ENCODE peak calls at places on chromosomes 11 and 22, in eight cellular contexts. K, T, P, L, Q, A, N and V are unnamed samples. For H3K9me3, the result is how much of the 10 kb centered on the place peaks cover.

GRCh38 chr22:20254975-20255946 is 12.9 kb downstream of the RTN4R start:
- DNase-seq in L (no peak), T (no peak), K (no peak), P (no peak), N (no peak), A (no peak), Q (no peak), V (no peak)

GRCh38 chr11:117199916-117200812 is 994 bp downstream of the TAGLN start:
- DNase-seq in L (no peak), P (no peak), A (peak), Q (peak), N (no peak), T (no peak), K (no peak), V (no peak)

GRCh38 chr11:25566298-25567200 is 765.4 kb upstream of the ANO3 start:
- DNase-seq in N (peak), P (no peak), K (no peak), T (no peak), Q (no peak), A (no peak), L (no peak), V (no peak)

GRCh38 chr11:108854366-108854765 is 189.5 kb downstream of the DDX10 start:
- DNase-seq in Q (no peak), P (no peak), N (no peak), L (peak), K (no peak), A (no peak), T (peak), V (no peak)

GRCh38 chr22:37079668-37080171 is 28.2 kb downstream of the KCTD17 start:
- DNase-seq in Q (no peak), P (no peak), K (no peak), T (no peak), L (no peak), A (peak), N (no peak), V (no peak)

GRCh38 chr22:22960307-22960706 is 72.7 kb downstream of the IGLL5 start:
- DNase-seq in A (no peak), Q (no peak), T (no peak), L (no peak), P (no peak), N (no peak), K (no peak), V (no peak)

GRCh38 chr11:67409261-67409666 is 5.4 kb downstream of the TBC1D10C start:
- DNase-seq in T (peak), A (peak), K (no peak), L (peak), N (no peak), Q (no peak), P (no peak), V (no peak)

GRCh38 chr11:28760676-28761390 is 652.6 kb downstream of the METTL15 start:
- DNase-seq in A (no peak), L (no peak), P (no peak), K (no peak), T (no peak), Q (peak), N (no peak), V (no peak)

GRCh38 chr22:29695129-29695926 is 24.5 kb upstream of the CABP7 start:
- DNase-seq in L (no peak), K (no peak), Q (no peak), A (no peak), N (no peak), P (peak), T (no peak), V (no peak)

GRCh38 chr11:69080361-69080973 is 31.7 kb downstream of the TPCN2 start:
- DNase-seq in T (no peak), N (no peak), K (no peak), P (no peak), Q (no peak), L (no peak), A (no peak), V (no peak)

GRCh38 chr22:45965565-45965962 is 11.4 kb downstream of the WNT7B start:
- DNase-seq in L (no peak), P (no peak), K (no peak), A (no peak), N (no peak), Q (no peak), T (no peak), V (no peak)

GRCh38 chr11:77473001-77473800 is 693 bp downstream of the PAK1 start:
- DNase-seq in K (peak), P (peak), L (peak), Q (peak), T (no peak), A (peak), N (peak), V (no peak)

GRCh38 chr11:45320366-45320765 is 34.2 kb upstream of the SYT13 start:
- DNase-seq in L (no peak), A (no peak), P (no peak), N (no peak), T (no peak), Q (no peak), K (no peak), V (no peak)

GRCh38 chr11:73875380-73875779 is 1.3 kb downstream of the COA4 start:
- DNase-seq in A (no peak), L (no peak), N (no peak), K (no peak), P (no peak), Q (no peak), T (no peak), V (no peak)

GRCh38 chr11:131691558-131692041 is 321.2 kb downstream of the NTM start:
- DNase-seq in P (no peak), K (peak), A (no peak), Q (peak), L (peak), T (no peak), N (peak), V (no peak)

GRCh38 chr11:3156282-3156660 is 8.8 kb downstream of the OSBPL5 start:
- DNase-seq in N (no peak), P (no peak), K (no peak), A (peak), T (no peak), Q (no peak), L (no peak), V (no peak)

GRCh38 chr11:120346233-120346632 is 10.0 kb downstream of the ARHGEF12 start:
- DNase-seq in K (no peak), P (no peak), Q (no peak), A (no peak), T (no peak), L (no peak), N (no peak), V (no peak)

GRCh38 chr11:115678942-115679341 is 174.7 kb upstream of the CADM1 start:
- DNase-seq in A (no peak), N (no peak), P (no peak), T (no peak), Q (peak), K (peak), L (no peak), V (no peak)

GRCh38 chr22:35842954-35843353 is 125.3 kb downstream of the APOL5 start:
- DNase-seq in L (peak), K (peak), P (no peak), Q (peak), T (peak), N (peak), A (no peak), V (no peak)

GRCh38 chr11:69129053-69129452 is 26.7 kb upstream of the SMIM38 start:
- DNase-seq in L (no peak), A (no peak), Q (no peak), N (no peak), P (no peak), K (no peak), T (no peak), V (no peak)

GRCh38 chr11:124285610-124286344 is 28.0 kb downstream of the OR8D1 start:
- DNase-seq in A (no peak), L (no peak), K (no peak), T (no peak), N (no peak), P (no peak), Q (no peak), V (peak)

GRCh38 chr11:62921573-62922188 is 518 bp upstream of the CHRM1 start:
- DNase-seq in N (no peak), L (no peak), A (no peak), T (no peak), Q (peak), K (peak), P (peak), V (no peak)

GRCh38 chr11:85946221-85946620 is 91.0 kb downstream of the CCDC83 start:
- DNase-seq in N (no peak), K (no peak), Q (no peak), A (no peak), T (no peak), P (no peak), L (no peak), V (no peak)

GRCh38 chr11:29018631-29019030 is 910.4 kb downstream of the METTL15 start:
- DNase-seq in A (no peak), N (no peak), Q (no peak), T (no peak), L (no peak), P (no peak), K (no peak), V (peak)

GRCh38 chr22:36743011-36743410 is 32.9 kb downstream of the IFT27 start:
- DNase-seq in T (no peak), L (no peak), P (no peak), Q (peak), K (no peak), A (no peak), N (peak), V (no peak)

GRCh38 chr11:36097219-36097650 is 153.4 kb downstream of the LDLRAD3 start:
- DNase-seq in P (no peak), A (no peak), L (no peak), K (no peak), Q (peak), N (no peak), T (no peak), V (no peak)

GRCh38 chr22:27331526-27332281 is 469.9 kb downstream of the MN1 start:
- DNase-seq in T (no peak), L (no peak), A (no peak), N (no peak), Q (peak), P (no peak), K (peak), V (no peak)
- TF ChIP-seq CTCF in T (peak), L (peak), A (no peak), N (peak), Q (peak), P (no peak), K (peak), V (peak)

GRCh38 chr11:608751-609354 is 6.9 kb downstream of the IRF7 start:
- DNase-seq in L (no peak), Q (no peak), T (no peak), N (no peak), K (no peak), A (peak), P (no peak), V (no peak)

GRCh38 chr11:609355-609811 is 6.4 kb downstream of the IRF7 start:
- DNase-seq in A (peak), K (no peak), Q (no peak), P (no peak), N (no peak), L (no peak), T (no peak), V (no peak)

GRCh38 chr11:607020-607780 is 8.6 kb downstream of the IRF7 start:
- DNase-seq in Q (no peak), N (no peak), T (no peak), A (peak), L (no peak), P (no peak), K (no peak), V (no peak)

GRCh38 chr11:606245-606644 is 9.5 kb downstream of the IRF7 start:
- DNase-seq in Q (no peak), P (peak), L (no peak), T (no peak), A (peak), K (no peak), N (peak), V (no peak)

DNA sequence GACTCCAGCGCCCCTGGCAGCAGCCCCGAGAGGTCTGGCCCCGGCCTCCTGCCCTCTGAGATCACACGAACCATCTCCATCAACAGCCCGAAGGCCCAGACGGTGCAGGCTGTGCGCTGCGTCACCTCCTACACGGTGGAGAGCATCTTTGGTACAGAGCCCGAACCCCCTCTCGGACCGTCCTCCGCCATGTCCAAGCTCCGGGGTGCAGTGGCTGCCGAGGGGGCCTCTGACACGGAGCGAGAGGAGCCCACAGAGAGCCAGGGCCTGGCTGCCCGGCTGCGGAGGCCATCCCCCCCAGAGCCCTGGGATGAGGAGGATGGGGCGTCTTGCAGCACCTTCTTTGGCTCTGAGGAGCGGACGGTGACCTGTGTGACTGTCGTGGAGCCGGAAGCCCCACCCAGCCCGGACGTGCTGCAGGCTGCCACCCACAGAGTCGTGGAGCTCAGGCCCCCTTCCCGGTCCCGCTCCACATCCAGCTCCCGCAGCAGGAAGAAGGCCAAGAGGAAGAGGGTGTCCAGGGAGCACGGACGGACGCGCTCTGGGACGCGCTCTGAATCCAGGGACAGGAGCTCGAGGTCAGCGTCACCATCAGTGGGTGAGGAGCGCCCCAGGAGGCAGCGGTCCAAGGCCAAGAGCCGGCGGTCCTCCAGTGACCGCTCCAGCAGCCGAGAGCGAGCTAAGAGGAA is 7.6 kb downstream of the IRF7 start:
- DNase-seq in L (no peak), Q (no peak), N (peak), K (no peak), T (no peak), A (peak), P (no peak), V (no peak)
- H3K9me3 ChIP-seq in L (under half), Q (under half), N (under half), K (under half), T (under half), A (under half), P (under half), V (under half)

GRCh38 chr11:75352417-75353206 is 1.2 kb upstream of the ARRB1 start:
- DNase-seq in Q (peak), T (no peak), K (no peak), A (no peak), L (no peak), P (no peak), N (peak), V (no peak)

GRCh38 chr11:75350743-75351540 is 519 bp downstream of the ARRB1 start:
- DNase-seq in A (peak), L (no peak), Q (peak), K (peak), T (no peak), N (peak), P (peak), V (no peak)

GRCh38 chr11:75350122-75350742 is 1.2 kb downstream of the ARRB1 start:
- DNase-seq in L (no peak), Q (peak), K (no peak), N (no peak), T (no peak), A (no peak), P (no peak), V (no peak)

GRCh38 chr11:75349540-75350116 is 1.8 kb downstream of the ARRB1 start:
- DNase-seq in L (no peak), Q (peak), K (peak), T (no peak), A (peak), P (no peak), N (no peak), V (no peak)

GRCh38 chr11:75351541-75352416 is at the start of gene ARRB1:
- DNase-seq in A (peak), Q (peak), L (no peak), P (no peak), N (peak), T (no peak), K (peak), V (no peak)
- TF ChIP-seq CTCF in A (peak), Q (peak), L (no peak), P (no peak), N (no peak), T (no peak), K (peak), V (peak)

GRCh38 chr22:48887394-48888332 is 940.0 kb downstream of the BRD1 start:
- DNase-seq in L (no peak), A (no peak), K (no peak), P (no peak), Q (peak), T (no peak), N (no peak), V (no peak)
- H3K9me3 ChIP-seq in L (under half), A (under half), K (under half), P (under half), Q (under half), T (under half), N (under half), V (half or more)

DNA sequence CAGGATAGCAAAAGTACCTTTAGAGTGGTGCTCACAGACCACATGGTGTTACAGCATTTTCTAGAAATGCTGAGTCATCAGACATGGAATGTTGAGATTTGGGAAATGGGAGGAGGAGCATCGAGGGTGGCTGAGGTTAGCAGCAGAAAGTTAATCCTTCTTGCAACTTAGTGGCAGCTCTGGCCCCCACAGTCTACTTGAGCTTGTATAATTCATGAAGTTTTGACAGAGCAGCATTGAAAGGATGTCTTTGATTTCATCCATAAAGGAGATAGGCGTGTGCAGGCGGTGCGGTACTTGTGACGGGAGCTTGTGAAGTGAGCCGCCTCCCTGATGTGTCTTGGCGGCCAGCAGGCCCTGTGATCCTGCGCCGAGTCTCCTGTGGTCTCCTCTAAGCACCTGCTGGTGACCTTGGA is 330.5 kb downstream of the TBC1D22A start:
- DNase-seq in N (peak), T (no peak), L (no peak), Q (no peak), K (no peak), A (no peak), P (no peak), V (peak)
- TF ChIP-seq CTCF in N (no peak), T (no peak), L (no peak), Q (no peak), K (no peak), A (no peak), P (no peak), V (no peak)

GRCh38 chr22:27499121-27499520 is 302.4 kb downstream of the MN1 start:
- DNase-seq in T (no peak), N (no peak), P (no peak), K (no peak), Q (no peak), L (no peak), A (no peak), V (no peak)

GRCh38 chr22:27502327-27502726 is 299.2 kb downstream of the MN1 start:
- DNase-seq in K (peak), Q (no peak), A (no peak), T (no peak), L (no peak), P (no peak), N (no peak), V (no peak)

GRCh38 chr22:27504360-27504759 is 297.2 kb downstream of the MN1 start:
- DNase-seq in A (no peak), L (no peak), N (no peak), T (no peak), P (no peak), K (no peak), Q (no peak), V (no peak)

GRCh38 chr22:27504854-27505253 is 296.7 kb downstream of the MN1 start:
- DNase-seq in N (no peak), P (no peak), L (no peak), A (no peak), K (no peak), T (no peak), Q (no peak), V (no peak)

DNA sequence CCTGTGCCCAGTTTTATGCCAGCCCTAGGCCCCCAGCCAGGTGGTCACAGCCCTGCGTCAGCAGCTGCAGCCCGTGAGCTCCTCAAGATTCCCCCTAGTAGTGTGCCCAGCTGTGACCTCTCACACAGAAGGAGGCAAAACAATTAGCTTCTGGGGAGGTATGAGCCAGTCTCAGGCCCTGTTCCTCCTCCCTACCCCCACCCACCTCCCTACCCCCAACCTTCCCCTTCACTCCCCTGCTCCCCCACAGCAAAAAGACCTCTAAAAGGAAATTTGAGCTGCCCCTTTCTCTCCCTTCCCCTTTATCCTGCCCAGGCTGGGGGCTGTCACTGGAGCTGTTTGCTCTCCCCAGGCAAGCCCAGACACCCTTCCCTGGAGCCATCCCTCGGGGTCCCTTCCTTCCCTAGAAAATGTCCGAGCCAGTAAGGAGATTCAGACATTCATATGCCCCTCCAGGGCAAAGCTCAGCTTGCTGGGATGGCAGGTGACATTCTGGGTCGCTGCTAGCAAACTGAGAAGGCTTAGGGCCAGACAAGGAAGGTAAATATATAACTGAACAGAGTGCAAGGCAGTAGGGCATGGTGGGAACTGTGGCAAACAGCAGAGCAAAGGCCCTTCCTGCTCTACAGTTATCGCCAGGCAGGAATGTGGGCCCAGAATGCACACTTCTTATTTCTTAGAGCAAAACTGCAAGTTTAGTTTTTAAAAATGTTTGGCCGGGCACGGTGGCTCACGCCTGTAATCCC is 300.2 kb downstream of the MN1 start:
- DNase-seq in K (peak), L (no peak), Q (no peak), A (no peak), P (no peak), T (no peak), N (no peak), V (no peak)
- H3K9me3 ChIP-seq in K (under half), L (under half), Q (under half), A (under half), P (under half), T (under half), N (under half), V (under half)

DNA sequence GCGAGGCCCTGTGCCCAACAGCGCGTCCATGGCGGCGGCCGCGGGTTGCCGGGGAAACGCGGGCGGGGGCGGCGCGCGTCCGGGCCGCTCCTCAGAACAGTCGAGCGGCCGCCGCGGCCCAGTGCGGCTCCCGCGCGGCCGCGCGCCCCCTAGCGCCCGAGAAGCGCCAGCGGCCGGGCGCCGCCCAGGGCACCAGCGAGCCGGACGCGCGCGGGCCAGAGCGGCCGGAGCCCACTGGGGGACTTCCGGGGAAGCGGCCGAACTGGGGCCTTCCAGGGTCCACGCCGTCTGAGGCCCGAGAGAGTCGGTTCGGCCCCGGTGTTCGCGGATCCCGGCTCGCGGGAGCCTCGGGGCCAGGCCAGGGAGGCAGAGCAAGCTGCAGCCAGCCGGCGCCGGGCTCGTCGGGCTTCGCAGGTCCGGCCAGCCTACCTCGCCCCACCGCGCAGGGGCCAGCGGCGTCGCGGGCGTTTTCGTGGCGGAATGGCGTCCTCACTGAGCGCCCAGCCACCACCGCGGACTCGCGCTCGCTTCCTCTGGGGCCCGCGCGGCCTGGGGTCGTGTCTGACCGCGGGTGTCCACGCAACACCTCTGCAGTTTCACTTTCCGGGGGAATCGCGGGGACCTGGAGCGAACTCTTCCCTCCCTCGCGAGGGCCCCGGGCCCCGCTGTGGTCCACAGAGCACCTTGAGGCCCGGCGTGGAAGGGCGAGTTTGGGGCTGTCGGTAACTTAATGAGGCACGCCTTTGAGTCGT is at the start of gene DENND6B:
- DNase-seq in T (peak), A (peak), Q (peak), L (peak), N (peak), K (peak), P (peak), V (peak)
- TF ChIP-seq CTCF in T (peak), A (peak), Q (peak), L (no peak), N (no peak), K (peak), P (peak), V (no peak)